ENCODE peak calls at places on chromosomes 1 and 21, in nine cellular contexts. O is fibroblast of villous mesenchyme; R is mucosa of descending colon; Y is naive thymus-derived CD4-positive, alpha-beta T cell; C is epithelial cell of esophagus; D is right cardiac atrium; G is right lobe of liver; L is PC-3; X is body of pancreas. V is an unnamed sample.

GRCh38 chr1:164830628-164831027 is 271.6 kb downstream of the PBX1 start:
- DNase-seq in O (no peak), R (no peak), Y (no peak), C (peak), D (no peak), G (no peak), L (no peak), X (no peak), V (no peak)

GRCh38 chr21:38819719-38820147 is 14.0 kb downstream of the ETS2 start:
- DNase-seq in O (peak), R (no peak), Y (no peak), C (peak), D (no peak), G (no peak), L (peak), X (no peak), V (no peak)

GRCh38 chr21:45412909-45413581 is 8.1 kb downstream of the COL18A1 start:
- DNase-seq in O (no peak), R (peak), Y (no peak), C (no peak), D (peak), G (no peak), L (no peak), X (no peak), V (no peak)

GRCh38 chr1:31915438-31915837 is 22.7 kb downstream of the PTP4A2 start:
- DNase-seq in O (no peak), R (no peak), Y (no peak), C (no peak), D (no peak), G (no peak), L (no peak), X (no peak), V (no peak)

GRCh38 chr21:45466330-45467220 is 61.6 kb downstream of the COL18A1 start:
- DNase-seq in O (no peak), R (peak), Y (no peak), C (no peak), D (peak), G (no peak), L (no peak), X (no peak), V (no peak)

GRCh38 chr1:156602557-156602993 is 1.3 kb upstream of the GPATCH4 start:
- DNase-seq in O (no peak), R (no peak), Y (no peak), C (peak), D (no peak), G (no peak), L (peak), X (no peak), V (no peak)

GRCh38 chr1:100565533-100565932 is 27.6 kb downstream of the GPR88 start:
- DNase-seq in O (no peak), R (no peak), Y (no peak), C (no peak), D (no peak), G (no peak), L (no peak), X (no peak), V (no peak)

GRCh38 chr1:219927956-219928790 is at the start of gene SLC30A10:
- DNase-seq in O (no peak), R (peak), Y (no peak), C (peak), D (peak), G (peak), L (no peak), X (peak), V (no peak)

GRCh38 chr21:15037894-15038293 is 26.9 kb downstream of the NRIP1 start:
- DNase-seq in O (no peak), R (no peak), Y (no peak), C (no peak), D (no peak), G (no peak), L (no peak), X (no peak), V (no peak)

GRCh38 chr1:161115132-161115711 is 2.6 kb downstream of the PFDN2 start:
- DNase-seq in O (peak), R (no peak), Y (no peak), C (peak), D (no peak), G (no peak), L (peak), X (no peak), V (no peak)

GRCh38 chr1:119482517-119483425 is 24.2 kb upstream of the HSD3B1 start:
- DNase-seq in O (no peak), R (no peak), Y (no peak), C (no peak), D (no peak), G (no peak), L (no peak), X (no peak), V (no peak)

GRCh38 chr1:11320153-11320936 is 47.3 kb downstream of the UBIAD1 start:
- DNase-seq in O (no peak), R (peak), Y (no peak), C (no peak), D (no peak), G (no peak), L (peak), X (no peak), V (no peak)

GRCh38 chr1:246583448-246584185 is 17.4 kb downstream of the CNST start:
- DNase-seq in O (peak), R (no peak), Y (no peak), C (no peak), D (no peak), G (peak), L (no peak), X (peak), V (no peak)

GRCh38 chr1:155060736-155061135 is 2.8 kb upstream of the EFNA4 start:
- DNase-seq in O (no peak), R (no peak), Y (no peak), C (no peak), D (peak), G (no peak), L (no peak), X (no peak), V (no peak)

GRCh38 chr1:69929278-69930057 is 275.9 kb downstream of the LRRC40 start:
- DNase-seq in O (peak), R (no peak), Y (no peak), C (peak), D (no peak), G (no peak), L (peak), X (no peak), V (no peak)
- H3K4me3 ChIP-seq in O (no peak), R (no peak), Y (no peak), C (no peak), D (no peak), G (no peak), L (no peak), X (no peak), V (no peak)

GRCh38 chr21:43720539-43721224 is 1.8 kb downstream of the PDXK start:
- DNase-seq in O (no peak), R (no peak), Y (no peak), C (no peak), D (peak), G (no peak), L (no peak), X (no peak), V (no peak)
- H3K4me3 ChIP-seq in O (peak), R (no peak), Y (peak), C (peak), D (peak), G (peak), L (peak), X (peak), V (peak)

GRCh38 chr1:2248127-2248826 is 20.2 kb downstream of the SKI start:
- DNase-seq in O (no peak), R (peak), Y (no peak), C (no peak), D (peak), G (peak), L (no peak), X (peak), V (no peak)
- H3K4me3 ChIP-seq in O (no peak), R (no peak), Y (no peak), C (no peak), D (no peak), G (no peak), L (no peak), X (no peak), V (no peak)

GRCh38 chr1:203597386-203598040 is 29.1 kb upstream of the ATP2B4 start:
- DNase-seq in O (no peak), R (no peak), Y (no peak), C (no peak), D (no peak), G (no peak), L (no peak), X (peak), V (no peak)
- H3K4me3 ChIP-seq in O (no peak), R (no peak), Y (no peak), C (no peak), D (no peak), G (no peak), L (no peak), X (no peak), V (no peak)

V was measured in effector memory CD4-positive, alpha-beta T cell.